ENCODE peak calls at places on chromosomes 4 and X, in six cellular contexts. One of them, this sample, is unnamed.

GRCh38 chr4:137819964-137820383 is 287.7 kb upstream of the PCDH18 start:
- DNase-seq in ascending aorta: no peak
- DNase-seq in B cell: peak
- DNase-seq in esophagus squamous epithelium: no peak
- DNase-seq in keratinocyte: peak
- DNase-seq in breast epithelium: no peak
- DNase-seq in this sample: no peak

GRCh38 chr4:6470502-6471302 is 1.7 kb downstream of the PPP2R2C start:
- DNase-seq in ascending aorta: peak
- DNase-seq in B cell: no peak
- DNase-seq in esophagus squamous epithelium: no peak
- DNase-seq in keratinocyte: no peak
- DNase-seq in breast epithelium: peak
- DNase-seq in this sample: no peak

GRCh38 chr4:26943391-26943790 is 82.8 kb downstream of the STIM2 start:
- DNase-seq in ascending aorta: no peak
- DNase-seq in B cell: no peak
- DNase-seq in esophagus squamous epithelium: no peak
- DNase-seq in keratinocyte: no peak
- DNase-seq in breast epithelium: no peak
- DNase-seq in this sample: no peak

GRCh38 chrX:41558531-41558930 is 111.4 kb downstream of the NYX start:
- DNase-seq in ascending aorta: no peak
- DNase-seq in B cell: peak
- DNase-seq in esophagus squamous epithelium: no peak
- DNase-seq in keratinocyte: no peak
- DNase-seq in breast epithelium: no peak
- DNase-seq in this sample: peak

GRCh38 chr4:143184503-143185252 is at the start of gene USP38:
- DNase-seq in ascending aorta: peak
- DNase-seq in B cell: peak
- DNase-seq in esophagus squamous epithelium: peak
- DNase-seq in keratinocyte: peak
- DNase-seq in breast epithelium: peak
- DNase-seq in this sample: peak

GRCh38 chrX:51395807-51396728 is 63.4 kb downstream of the NUDT10 start:
- DNase-seq in ascending aorta: no peak
- DNase-seq in B cell: peak
- DNase-seq in esophagus squamous epithelium: no peak
- DNase-seq in keratinocyte: no peak
- DNase-seq in breast epithelium: peak
- DNase-seq in this sample: peak

GRCh38 chr4:73735231-73735630 is 5.1 kb upstream of the CXCL8 start:
- DNase-seq in ascending aorta: no peak
- DNase-seq in B cell: peak
- DNase-seq in esophagus squamous epithelium: no peak
- DNase-seq in keratinocyte: no peak
- DNase-seq in breast epithelium: no peak
- DNase-seq in this sample: peak

GRCh38 chr4:76589872-76590846 is 155.1 kb downstream of the SHROOM3 start:
- DNase-seq in ascending aorta: peak
- DNase-seq in B cell: no peak
- DNase-seq in esophagus squamous epithelium: no peak
- DNase-seq in keratinocyte: no peak
- DNase-seq in breast epithelium: peak
- DNase-seq in this sample: no peak

GRCh38 chr4:147019061-147019460 is 73.4 kb upstream of the TTC29 start:
- DNase-seq in ascending aorta: peak
- DNase-seq in B cell: peak
- DNase-seq in esophagus squamous epithelium: no peak
- DNase-seq in keratinocyte: peak
- DNase-seq in breast epithelium: peak
- DNase-seq in this sample: no peak

DNA sequence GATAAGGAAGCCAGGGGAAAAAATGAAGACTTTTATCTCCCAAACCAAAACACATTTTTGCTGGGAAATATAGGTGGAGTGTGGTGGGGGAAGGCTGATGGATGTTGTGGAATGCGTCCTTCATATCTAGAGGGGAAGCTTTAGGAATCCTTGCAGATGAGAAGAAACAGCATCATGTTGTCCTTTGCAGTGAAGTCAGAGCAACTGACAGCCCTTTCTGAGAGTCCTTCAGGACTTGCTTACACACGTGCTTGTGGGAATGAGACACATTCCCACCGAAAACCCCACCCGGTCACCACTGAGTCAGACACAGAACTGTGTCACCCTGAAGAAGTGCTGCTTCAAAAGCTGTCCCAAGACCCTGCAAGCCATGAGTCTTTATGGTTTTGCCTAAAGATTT is 81.5 kb downstream of the SHROOM2 start:
- DNase-seq in ascending aorta: no peak
- DNase-seq in B cell: no peak
- DNase-seq in esophagus squamous epithelium: no peak
- DNase-seq in keratinocyte: no peak
- DNase-seq in breast epithelium: no peak
- DNase-seq in this sample: no peak
- TF ChIP-seq CTCF in ascending aorta: no peak
- TF ChIP-seq CTCF in B cell: no peak
- TF ChIP-seq CTCF in esophagus squamous epithelium: no peak
- TF ChIP-seq CTCF in keratinocyte: no peak
- TF ChIP-seq CTCF in breast epithelium: no peak
- TF ChIP-seq CTCF in this sample: no peak

GRCh38 chr4:24686866-24687672 is 102.7 kb upstream of the DHX15 start:
- DNase-seq in ascending aorta: no peak
- DNase-seq in B cell: no peak
- DNase-seq in esophagus squamous epithelium: no peak
- DNase-seq in keratinocyte: no peak
- DNase-seq in breast epithelium: no peak
- DNase-seq in this sample: no peak
- TF ChIP-seq CTCF in ascending aorta: no peak
- TF ChIP-seq CTCF in B cell: no peak
- TF ChIP-seq CTCF in esophagus squamous epithelium: peak
- TF ChIP-seq CTCF in keratinocyte: peak
- TF ChIP-seq CTCF in breast epithelium: peak
- TF ChIP-seq CTCF in this sample: peak

GRCh38 chr4:4480205-4480604 is 61.6 kb downstream of the STX18 start:
- DNase-seq in ascending aorta: no peak
- DNase-seq in B cell: no peak
- DNase-seq in esophagus squamous epithelium: no peak
- DNase-seq in keratinocyte: no peak
- DNase-seq in breast epithelium: no peak
- DNase-seq in this sample: no peak

GRCh38 chr4:4477796-4478195 is 64.1 kb downstream of the STX18 start:
- DNase-seq in ascending aorta: no peak
- DNase-seq in B cell: no peak
- DNase-seq in esophagus squamous epithelium: no peak
- DNase-seq in keratinocyte: no peak
- DNase-seq in breast epithelium: no peak
- DNase-seq in this sample: no peak

GRCh38 chr4:4479366-4479765 is 62.5 kb downstream of the STX18 start:
- DNase-seq in ascending aorta: no peak
- DNase-seq in B cell: no peak
- DNase-seq in esophagus squamous epithelium: no peak
- DNase-seq in keratinocyte: no peak
- DNase-seq in breast epithelium: no peak
- DNase-seq in this sample: no peak

GRCh38 chr4:4481394-4482000 is 60.4 kb downstream of the STX18 start:
- DNase-seq in ascending aorta: no peak
- DNase-seq in B cell: no peak
- DNase-seq in esophagus squamous epithelium: no peak
- DNase-seq in keratinocyte: no peak
- DNase-seq in breast epithelium: no peak
- DNase-seq in this sample: no peak

DNA sequence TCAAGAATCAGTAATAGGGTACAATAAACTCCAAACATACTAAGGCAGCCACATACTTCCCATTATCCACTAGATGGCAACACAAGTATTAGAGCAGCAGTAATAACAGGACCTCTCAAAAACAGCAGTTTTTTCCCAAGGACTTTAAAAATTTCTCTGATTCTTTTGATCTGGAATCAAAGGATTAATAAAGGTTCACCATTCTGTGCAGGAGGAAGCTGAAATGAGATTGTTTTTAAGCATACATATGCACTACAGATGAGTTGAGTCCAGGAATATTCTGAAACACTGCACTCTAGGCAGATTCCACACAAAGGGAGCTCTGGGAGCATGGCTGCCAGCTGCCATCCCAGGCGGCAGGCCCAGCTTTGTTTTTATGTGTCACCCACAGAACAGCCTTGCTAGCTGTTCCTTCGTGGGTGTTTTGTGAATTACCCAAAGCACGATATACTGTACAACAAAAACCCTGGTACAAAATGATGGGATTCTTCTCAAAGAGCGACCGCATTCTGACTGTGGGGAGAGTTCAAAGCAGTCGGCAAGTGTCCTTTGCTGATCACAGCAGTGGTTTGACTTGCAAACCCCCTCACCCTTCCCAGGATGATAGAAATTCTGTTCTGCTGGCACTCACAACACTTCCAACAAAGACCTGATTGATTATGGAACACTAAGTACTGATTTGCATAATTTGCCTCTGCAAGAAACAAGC is 61.0 kb downstream of the STX18 start:
- DNase-seq in ascending aorta: no peak
- DNase-seq in B cell: no peak
- DNase-seq in esophagus squamous epithelium: no peak
- DNase-seq in keratinocyte: no peak
- DNase-seq in breast epithelium: no peak
- DNase-seq in this sample: no peak
- TF ChIP-seq CTCF in ascending aorta: no peak
- TF ChIP-seq CTCF in B cell: no peak
- TF ChIP-seq CTCF in esophagus squamous epithelium: peak
- TF ChIP-seq CTCF in keratinocyte: no peak
- TF ChIP-seq CTCF in breast epithelium: no peak
- TF ChIP-seq CTCF in this sample: peak

GRCh38 chr4:55445921-55446577 is 50.3 kb downstream of the TMEM165 start:
- DNase-seq in ascending aorta: no peak
- DNase-seq in B cell: no peak
- DNase-seq in esophagus squamous epithelium: no peak
- DNase-seq in keratinocyte: peak
- DNase-seq in breast epithelium: no peak
- DNase-seq in this sample: no peak
- TF ChIP-seq CTCF in ascending aorta: no peak
- TF ChIP-seq CTCF in B cell: no peak
- TF ChIP-seq CTCF in esophagus squamous epithelium: no peak
- TF ChIP-seq CTCF in keratinocyte: no peak
- TF ChIP-seq CTCF in breast epithelium: no peak
- TF ChIP-seq CTCF in this sample: no peak